ENCODE peak calls at places on chromosomes 2 and 18, in seven cellular contexts. One of them, this sample, is unnamed.

GRCh38 chr2:111632661-111633060 is 251.3 kb downstream of the ANAPC1 start:
- DNase-seq in epithelial cell of esophagus: no peak
- DNase-seq in mucosa of descending colon: no peak
- DNase-seq in A673: no peak
- DNase-seq in testis: no peak
- DNase-seq in GM13977: peak
- DNase-seq in pancreas: no peak
- DNase-seq in this sample: peak

GRCh38 chr2:219228026-219228744 is 1.3 kb downstream of the ATG9A start:
- DNase-seq in epithelial cell of esophagus: peak
- DNase-seq in mucosa of descending colon: no peak
- DNase-seq in A673: no peak
- DNase-seq in testis: no peak
- DNase-seq in GM13977: no peak
- DNase-seq in pancreas: no peak
- DNase-seq in this sample: no peak

GRCh38 chr18:11165138-11165537 is 15.8 kb upstream of the PIEZO2 start:
- DNase-seq in epithelial cell of esophagus: no peak
- DNase-seq in mucosa of descending colon: no peak
- DNase-seq in A673: no peak
- DNase-seq in testis: no peak
- DNase-seq in GM13977: no peak
- DNase-seq in pancreas: no peak
- DNase-seq in this sample: no peak

GRCh38 chr2:175282300-175282699 is 100.8 kb upstream of the ATP5MC3 start:
- DNase-seq in epithelial cell of esophagus: peak
- DNase-seq in mucosa of descending colon: no peak
- DNase-seq in A673: peak
- DNase-seq in testis: no peak
- DNase-seq in GM13977: peak
- DNase-seq in pancreas: no peak
- DNase-seq in this sample: no peak

GRCh38 chr2:61662990-61663389 is 124.8 kb upstream of the XPO1 start:
- DNase-seq in epithelial cell of esophagus: peak
- DNase-seq in mucosa of descending colon: no peak
- DNase-seq in A673: no peak
- DNase-seq in testis: peak
- DNase-seq in GM13977: no peak
- DNase-seq in pancreas: no peak
- DNase-seq in this sample: no peak

GRCh38 chr2:21773168-21773567 is 649.4 kb downstream of the TDRD15 start:
- DNase-seq in epithelial cell of esophagus: no peak
- DNase-seq in mucosa of descending colon: no peak
- DNase-seq in A673: no peak
- DNase-seq in testis: no peak
- DNase-seq in GM13977: no peak
- DNase-seq in pancreas: no peak
- DNase-seq in this sample: no peak

GRCh38 chr2:127784965-127785518 is 25.9 kb downstream of the WDR33 start:
- DNase-seq in epithelial cell of esophagus: no peak
- DNase-seq in mucosa of descending colon: no peak
- DNase-seq in A673: no peak
- DNase-seq in testis: no peak
- DNase-seq in GM13977: no peak
- DNase-seq in pancreas: no peak
- DNase-seq in this sample: no peak

GRCh38 chr2:140504596-140504995 is 1626.2 kb downstream of the LRP1B start:
- DNase-seq in epithelial cell of esophagus: no peak
- DNase-seq in mucosa of descending colon: no peak
- DNase-seq in A673: no peak
- DNase-seq in testis: no peak
- DNase-seq in GM13977: no peak
- DNase-seq in pancreas: no peak
- DNase-seq in this sample: no peak

GRCh38 chr2:230668184-230668938 is 44.3 kb upstream of the CAB39 start:
- DNase-seq in epithelial cell of esophagus: peak
- DNase-seq in mucosa of descending colon: no peak
- DNase-seq in A673: no peak
- DNase-seq in testis: no peak
- DNase-seq in GM13977: peak
- DNase-seq in pancreas: no peak
- DNase-seq in this sample: peak

DNA sequence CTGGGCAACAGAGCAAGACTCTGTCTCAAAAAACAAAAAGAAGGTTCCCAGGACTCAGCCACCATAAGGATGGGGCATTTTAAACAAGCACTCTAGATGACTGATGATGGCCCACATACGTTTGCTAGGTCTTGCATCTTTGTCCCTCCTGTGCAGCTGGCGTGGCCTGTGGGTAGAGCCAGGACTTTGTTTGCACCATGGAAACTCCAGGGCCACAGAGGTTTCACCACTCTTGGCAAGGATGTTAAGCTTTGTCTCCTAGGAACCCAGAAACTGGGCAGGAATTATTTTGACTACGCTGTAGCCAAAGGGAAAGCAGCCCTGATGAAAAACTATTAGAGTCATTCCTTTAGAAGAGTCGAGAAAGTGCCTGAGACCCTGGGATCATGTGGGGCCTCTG is 75.3 kb upstream of the STPG4 start:
- DNase-seq in epithelial cell of esophagus: no peak
- DNase-seq in mucosa of descending colon: no peak
- DNase-seq in A673: no peak
- DNase-seq in testis: no peak
- DNase-seq in GM13977: no peak
- DNase-seq in pancreas: no peak
- DNase-seq in this sample: no peak
- TF ChIP-seq CTCF in epithelial cell of esophagus: no peak
- TF ChIP-seq CTCF in mucosa of descending colon: no peak
- TF ChIP-seq CTCF in A673: no peak
- TF ChIP-seq CTCF in testis: no peak
- TF ChIP-seq CTCF in GM13977: no peak
- TF ChIP-seq CTCF in pancreas: no peak
- TF ChIP-seq CTCF in this sample: no peak

GRCh38 chr2:39516347-39517101 is 79.4 kb upstream of the MAP4K3 start:
- DNase-seq in epithelial cell of esophagus: no peak
- DNase-seq in mucosa of descending colon: no peak
- DNase-seq in A673: peak
- DNase-seq in testis: no peak
- DNase-seq in GM13977: no peak
- DNase-seq in pancreas: peak
- DNase-seq in this sample: no peak
- TF ChIP-seq CTCF in epithelial cell of esophagus: no peak
- TF ChIP-seq CTCF in mucosa of descending colon: no peak
- TF ChIP-seq CTCF in A673: peak
- TF ChIP-seq CTCF in testis: no peak
- TF ChIP-seq CTCF in GM13977: no peak
- TF ChIP-seq CTCF in pancreas: no peak
- TF ChIP-seq CTCF in this sample: no peak

GRCh38 chr2:7115364-7115763 is 198.2 kb downstream of the RNF144A start:
- DNase-seq in epithelial cell of esophagus: no peak
- DNase-seq in mucosa of descending colon: no peak
- DNase-seq in A673: no peak
- DNase-seq in testis: no peak
- DNase-seq in GM13977: no peak
- DNase-seq in pancreas: no peak
- DNase-seq in this sample: no peak
- TF ChIP-seq CTCF in epithelial cell of esophagus: no peak
- TF ChIP-seq CTCF in mucosa of descending colon: no peak
- TF ChIP-seq CTCF in A673: no peak
- TF ChIP-seq CTCF in testis: no peak
- TF ChIP-seq CTCF in GM13977: no peak
- TF ChIP-seq CTCF in pancreas: no peak
- TF ChIP-seq CTCF in this sample: no peak

GRCh38 chr2:241315183-241315878 is at the start of gene HDLBP:
- DNase-seq in epithelial cell of esophagus: peak
- DNase-seq in mucosa of descending colon: peak
- DNase-seq in A673: peak
- DNase-seq in testis: peak
- DNase-seq in GM13977: peak
- DNase-seq in pancreas: peak
- DNase-seq in this sample: peak
- TF ChIP-seq CTCF in epithelial cell of esophagus: peak
- TF ChIP-seq CTCF in mucosa of descending colon: peak
- TF ChIP-seq CTCF in A673: peak
- TF ChIP-seq CTCF in testis: no peak
- TF ChIP-seq CTCF in GM13977: peak
- TF ChIP-seq CTCF in pancreas: no peak
- TF ChIP-seq CTCF in this sample: no peak

DNA sequence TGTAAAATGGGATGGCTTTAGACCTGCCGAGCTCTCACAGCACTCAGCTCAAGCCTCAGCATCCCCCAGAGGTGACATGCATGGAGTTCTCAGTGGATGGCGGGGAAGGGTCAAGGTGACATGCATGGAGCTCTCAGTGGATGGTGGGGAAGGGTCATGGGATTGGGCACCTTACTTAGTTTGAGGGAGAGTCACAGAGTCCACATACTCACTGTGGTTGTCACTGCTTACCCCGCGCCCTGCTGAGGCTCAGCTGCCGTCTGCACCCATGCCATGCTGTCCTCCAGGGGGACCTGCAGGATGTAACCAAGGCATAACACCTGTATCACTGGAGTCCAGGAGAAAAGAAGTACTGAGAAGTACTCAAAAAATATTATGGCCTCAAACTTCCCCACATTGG is 112.2 kb upstream of the TPO start:
- DNase-seq in epithelial cell of esophagus: no peak
- DNase-seq in mucosa of descending colon: no peak
- DNase-seq in A673: no peak
- DNase-seq in testis: no peak
- DNase-seq in GM13977: no peak
- DNase-seq in pancreas: no peak
- DNase-seq in this sample: no peak
- TF ChIP-seq CTCF in epithelial cell of esophagus: no peak
- TF ChIP-seq CTCF in mucosa of descending colon: no peak
- TF ChIP-seq CTCF in A673: no peak
- TF ChIP-seq CTCF in testis: no peak
- TF ChIP-seq CTCF in GM13977: no peak
- TF ChIP-seq CTCF in pancreas: no peak
- TF ChIP-seq CTCF in this sample: no peak

This sample was measured in CD14-positive monocyte.